ENCODE peak calls at places on chromosomes 4 and X, in nine cellular contexts. One of them, this sample, is unnamed.

GRCh38 chr4:67934628-67935027 is 28.7 kb downstream of the TMPRSS11A start:
- DNase-seq in CD4-positive, alpha-beta memory T cell: no peak
- DNase-seq in GM12878: no peak
- DNase-seq in fibroblast of mammary gland: no peak
- DNase-seq in glutamatergic neuron: no peak
- DNase-seq in NCI-H1417: peak
- DNase-seq in nucleus accumbens: no peak
- DNase-seq in HEK293T: no peak
- DNase-seq in EL: no peak
- DNase-seq in this sample: no peak

GRCh38 chr4:75841641-75842520 is 60.4 kb downstream of the PPEF2 start:
- DNase-seq in CD4-positive, alpha-beta memory T cell: no peak
- DNase-seq in GM12878: no peak
- DNase-seq in fibroblast of mammary gland: no peak
- DNase-seq in glutamatergic neuron: no peak
- DNase-seq in NCI-H1417: no peak
- DNase-seq in nucleus accumbens: no peak
- DNase-seq in HEK293T: no peak
- DNase-seq in EL: no peak
- DNase-seq in this sample: peak

GRCh38 chrX:79524642-79525041 is 157.5 kb upstream of the ITM2A start:
- DNase-seq in CD4-positive, alpha-beta memory T cell: no peak
- DNase-seq in GM12878: no peak
- DNase-seq in fibroblast of mammary gland: no peak
- DNase-seq in glutamatergic neuron: no peak
- DNase-seq in NCI-H1417: no peak
- DNase-seq in nucleus accumbens: no peak
- DNase-seq in HEK293T: peak
- DNase-seq in EL: no peak
- DNase-seq in this sample: no peak

GRCh38 chrX:155071694-155072215 is 447 bp downstream of the BRCC3 start:
- DNase-seq in CD4-positive, alpha-beta memory T cell: peak
- DNase-seq in GM12878: no peak
- DNase-seq in fibroblast of mammary gland: peak
- DNase-seq in glutamatergic neuron: peak
- DNase-seq in NCI-H1417: peak
- DNase-seq in nucleus accumbens: no peak
- DNase-seq in HEK293T: no peak
- DNase-seq in EL: peak
- DNase-seq in this sample: no peak

GRCh38 chr4:139622856-139623255 is 42.8 kb upstream of the MGST2 start:
- DNase-seq in CD4-positive, alpha-beta memory T cell: no peak
- DNase-seq in GM12878: no peak
- DNase-seq in fibroblast of mammary gland: peak
- DNase-seq in glutamatergic neuron: no peak
- DNase-seq in NCI-H1417: peak
- DNase-seq in nucleus accumbens: no peak
- DNase-seq in HEK293T: no peak
- DNase-seq in EL: no peak
- DNase-seq in this sample: no peak

GRCh38 chrX:15947648-15948317 is 93.2 kb upstream of the AP1S2 start:
- DNase-seq in CD4-positive, alpha-beta memory T cell: no peak
- DNase-seq in GM12878: no peak
- DNase-seq in fibroblast of mammary gland: peak
- DNase-seq in glutamatergic neuron: no peak
- DNase-seq in NCI-H1417: no peak
- DNase-seq in nucleus accumbens: no peak
- DNase-seq in HEK293T: no peak
- DNase-seq in EL: peak
- DNase-seq in this sample: no peak

GRCh38 chrX:38614485-38614884 is 53.1 kb downstream of the TSPAN7 start:
- DNase-seq in CD4-positive, alpha-beta memory T cell: no peak
- DNase-seq in GM12878: no peak
- DNase-seq in fibroblast of mammary gland: no peak
- DNase-seq in glutamatergic neuron: no peak
- DNase-seq in NCI-H1417: no peak
- DNase-seq in nucleus accumbens: no peak
- DNase-seq in HEK293T: no peak
- DNase-seq in EL: no peak
- DNase-seq in this sample: no peak

GRCh38 chrX:45771114-45771513 is 570.4 kb upstream of the DIPK2B start:
- DNase-seq in CD4-positive, alpha-beta memory T cell: no peak
- DNase-seq in GM12878: no peak
- DNase-seq in fibroblast of mammary gland: peak
- DNase-seq in glutamatergic neuron: no peak
- DNase-seq in NCI-H1417: peak
- DNase-seq in nucleus accumbens: no peak
- DNase-seq in HEK293T: peak
- DNase-seq in EL: peak
- DNase-seq in this sample: no peak

GRCh38 chrX:132858018-132858417 is 100.4 kb downstream of the HS6ST2 start:
- DNase-seq in CD4-positive, alpha-beta memory T cell: no peak
- DNase-seq in GM12878: no peak
- DNase-seq in fibroblast of mammary gland: peak
- DNase-seq in glutamatergic neuron: no peak
- DNase-seq in NCI-H1417: no peak
- DNase-seq in nucleus accumbens: no peak
- DNase-seq in HEK293T: no peak
- DNase-seq in EL: no peak
- DNase-seq in this sample: peak

GRCh38 chr4:91837608-91838029 is 466.1 kb upstream of the GRID2 start:
- DNase-seq in CD4-positive, alpha-beta memory T cell: no peak
- DNase-seq in GM12878: no peak
- DNase-seq in fibroblast of mammary gland: no peak
- DNase-seq in glutamatergic neuron: no peak
- DNase-seq in NCI-H1417: no peak
- DNase-seq in nucleus accumbens: no peak
- DNase-seq in HEK293T: peak
- DNase-seq in EL: no peak
- DNase-seq in this sample: peak